ENCODE peak calls at places on chromosomes 5 and 9, in five cellular contexts. Q, U, O, V and Y are unnamed samples. For H3K36me3 and H3K9me3, the result is how much of the 10 kb centered on the place peaks cover.

GRCh38 chr5:131109540-131110255 is 55.4 kb downstream of the HINT1 start:
- DNase-seq in Q (peak), U (peak), O (peak), V (no peak), Y (no peak)

GRCh38 chr5:175897285-175897684 is 25.9 kb downstream of the CPLX2 start:
- DNase-seq in Q (no peak), U (no peak), O (no peak), V (no peak), Y (no peak)

GRCh38 chr5:8842906-8843590 is 702.8 kb downstream of the SEMA5A start:
- DNase-seq in Q (peak), U (no peak), O (no peak), V (no peak), Y (no peak)

GRCh38 chr5:56432326-56432725 is 199.2 kb upstream of the ANKRD55 start:
- DNase-seq in Q (no peak), U (no peak), O (no peak), V (no peak), Y (no peak)

GRCh38 chr9:81113408-81114124 is 575.8 kb downstream of the TLE1 start:
- DNase-seq in Q (no peak), U (peak), O (no peak), V (no peak), Y (no peak)

GRCh38 chr5:134456825-134457224 is 45.1 kb upstream of the CDKN2AIPNL start:
- DNase-seq in Q (no peak), U (no peak), O (no peak), V (no peak), Y (no peak)

GRCh38 chr5:132226516-132227234 is 978 bp downstream of the P4HA2 start:
- DNase-seq in Q (no peak), U (no peak), O (no peak), V (peak), Y (no peak)

GRCh38 chr5:175746851-175747250 is 89.0 kb downstream of the HRH2 start:
- DNase-seq in Q (peak), U (no peak), O (peak), V (no peak), Y (no peak)

GRCh38 chr9:134338394-134339182 is 12.3 kb downstream of the RXRA start:
- DNase-seq in Q (peak), U (no peak), O (no peak), V (no peak), Y (no peak)

GRCh38 chr9:114525505-114525904 is 20.2 kb upstream of the WHRN start:
- DNase-seq in Q (no peak), U (no peak), O (peak), V (no peak), Y (no peak)

GRCh38 chr9:135016876-135017275 is 70.6 kb upstream of the OLFM1 start:
- DNase-seq in Q (no peak), U (no peak), O (no peak), V (no peak), Y (no peak)

GRCh38 chr9:71295928-71296327 is 174.5 kb upstream of the TRPM3 start:
- DNase-seq in Q (no peak), U (no peak), O (no peak), V (no peak), Y (no peak)

GRCh38 chr5:83149671-83150070 is 72.3 kb downstream of the XRCC4 start:
- DNase-seq in Q (no peak), U (no peak), O (no peak), V (no peak), Y (no peak)

GRCh38 chr9:131578016-131578415 is 32.7 kb downstream of the PRRT1B start:
- DNase-seq in Q (no peak), U (no peak), O (no peak), V (no peak), Y (no peak)

GRCh38 chr9:35774907-35775635 is 16.3 kb upstream of the NPR2 start:
- DNase-seq in Q (no peak), U (no peak), O (no peak), V (peak), Y (no peak)

GRCh38 chr9:126681336-126681735 is 67.6 kb downstream of the LMX1B start:
- DNase-seq in Q (no peak), U (no peak), O (no peak), V (no peak), Y (no peak)

GRCh38 chr5:172334196-172334595 is 50.6 kb upstream of the UBTD2 start:
- DNase-seq in Q (no peak), U (no peak), O (no peak), V (no peak), Y (no peak)

GRCh38 chr5:160937570-160937969 is 85.6 kb upstream of the ATP10B start:
- DNase-seq in Q (no peak), U (no peak), O (no peak), V (no peak), Y (no peak)

GRCh38 chr5:163106098-163106497 is 331.3 kb upstream of the CCNG1 start:
- DNase-seq in Q (no peak), U (peak), O (no peak), V (no peak), Y (no peak)

GRCh38 chr5:157354825-157355224 is 88.9 kb downstream of the CYFIP2 start:
- DNase-seq in Q (peak), U (no peak), O (no peak), V (no peak), Y (no peak)

GRCh38 chr9:694499-695154 is 146.9 kb upstream of the DMRT1 start:
- DNase-seq in Q (no peak), U (no peak), O (no peak), V (no peak), Y (no peak)

GRCh38 chr9:90022474-90022873 is 417.7 kb downstream of the GADD45G start:
- DNase-seq in Q (no peak), U (no peak), O (no peak), V (no peak), Y (no peak)

GRCh38 chr9:12426198-12426864 is 266.9 kb upstream of the TYRP1 start:
- DNase-seq in Q (no peak), U (no peak), O (no peak), V (no peak), Y (no peak)

GRCh38 chr5:6825678-6826244 is 112.5 kb downstream of the TENT4A start:
- DNase-seq in Q (no peak), U (no peak), O (no peak), V (no peak), Y (no peak)

GRCh38 chr5:6829150-6829784 is 116.0 kb downstream of the TENT4A start:
- DNase-seq in Q (no peak), U (peak), O (no peak), V (no peak), Y (no peak)

GRCh38 chr5:6827815-6828214 is 114.6 kb downstream of the TENT4A start:
- DNase-seq in Q (no peak), U (peak), O (no peak), V (no peak), Y (no peak)

GRCh38 chr5:6823996-6824395 is 110.8 kb downstream of the TENT4A start:
- DNase-seq in Q (no peak), U (no peak), O (no peak), V (no peak), Y (no peak)

GRCh38 chr5:6826756-6827155 is 113.5 kb downstream of the TENT4A start:
- DNase-seq in Q (no peak), U (no peak), O (no peak), V (no peak), Y (no peak)
- H3K36me3 ChIP-seq in Q (under half), U (under half), O (under half), V (under half), Y (under half)

GRCh38 chr9:61674882-61675281 is 485.0 kb downstream of the SPATA31A7 start:
- DNase-seq in Q (no peak), U (no peak), O (no peak), V (no peak), Y (no peak)
- H3K9me3 ChIP-seq in Q (under half), U (under half), O (under half), V (under half), Y (under half)

GRCh38 chr5:32270946-32271345 is 41.8 kb downstream of the MTMR12 start:
- DNase-seq in Q (no peak), U (no peak), O (no peak), V (no peak), Y (no peak)

GRCh38 chr5:32272746-32273145 is 40.0 kb downstream of the MTMR12 start:
- DNase-seq in Q (no peak), U (no peak), O (no peak), V (no peak), Y (no peak)

GRCh38 chr5:32274548-32275420 is 38.0 kb downstream of the MTMR12 start:
- DNase-seq in Q (no peak), U (no peak), O (no peak), V (peak), Y (no peak)

GRCh38 chr5:32265902-32266301 is 46.8 kb downstream of the MTMR12 start:
- DNase-seq in Q (no peak), U (no peak), O (no peak), V (no peak), Y (no peak)

GRCh38 chr5:32270178-32270577 is 42.6 kb downstream of the MTMR12 start:
- DNase-seq in Q (no peak), U (no peak), O (no peak), V (no peak), Y (no peak)
- H3K36me3 ChIP-seq in Q (under half), U (under half), O (under half), V (half or more), Y (half or more)

GRCh38 chr5:44160443-44160842 is 228.8 kb downstream of the FGF10 start:
- DNase-seq in Q (no peak), U (no peak), O (no peak), V (no peak), Y (no peak)
- H3K9me3 ChIP-seq in Q (under half), U (under half), O (under half), V (under half), Y (under half)

DNA sequence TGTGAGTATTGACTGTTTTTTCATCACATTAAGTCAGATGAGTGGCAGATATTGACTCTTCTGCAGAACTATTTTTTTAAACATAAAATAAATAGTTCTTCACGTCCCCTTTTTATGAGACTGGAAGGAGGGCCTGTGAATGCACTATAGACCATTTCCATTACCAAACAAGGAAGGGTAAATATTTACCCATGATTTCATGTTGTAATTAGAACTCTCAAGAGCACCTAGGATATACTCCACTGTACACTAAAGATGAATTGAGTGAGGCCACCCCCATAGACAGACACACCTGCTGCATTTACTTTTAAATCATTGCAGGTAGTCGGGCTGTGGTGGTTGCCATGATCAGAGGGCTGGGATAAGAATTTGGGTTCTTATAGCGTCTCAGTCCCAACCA is 22.6 kb downstream of the SLC36A1 start:
- DNase-seq in Q (no peak), U (no peak), O (no peak), V (no peak), Y (no peak)
- H3K36me3 ChIP-seq in Q (under half), U (under half), O (under half), V (half or more), Y (under half)

DNA sequence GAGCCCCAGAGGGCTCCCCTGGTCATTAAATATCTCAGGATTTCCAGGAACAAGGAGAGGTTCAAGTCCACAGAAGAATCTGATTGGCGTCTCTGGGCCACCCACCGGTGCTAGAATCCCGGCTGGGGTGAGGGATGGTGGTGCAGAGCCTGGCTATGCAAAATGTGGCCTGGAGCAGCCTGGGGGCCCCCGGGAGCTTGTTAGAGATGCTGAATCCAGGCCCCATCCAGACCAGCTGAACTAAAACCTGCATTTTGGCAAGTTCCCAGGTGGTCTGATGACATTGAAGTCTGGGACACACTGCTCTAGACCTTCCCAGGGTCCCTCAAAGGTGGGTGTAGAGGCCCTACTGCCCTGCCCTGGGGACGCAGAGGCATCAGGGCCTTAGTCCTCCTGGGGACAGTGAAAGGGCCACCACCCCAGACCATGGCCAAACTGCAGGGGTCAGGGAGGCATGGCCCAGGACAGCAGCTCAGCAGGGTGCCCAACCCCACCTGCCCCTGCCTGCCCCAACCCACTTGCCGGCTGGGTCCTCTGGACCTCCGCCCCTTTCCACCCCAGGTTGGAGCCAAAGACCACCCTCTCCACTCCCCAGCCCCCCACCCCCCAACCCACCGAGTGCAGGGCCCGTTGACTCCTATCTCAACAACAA is 34.7 kb downstream of the ADAMTS2 start:
- DNase-seq in Q (no peak), U (no peak), O (no peak), V (no peak), Y (no peak)
- H3K9me3 ChIP-seq in Q (under half), U (under half), O (under half), V (under half), Y (under half)

GRCh38 chr5:179129607-179130071 is 69.5 kb downstream of the ZNF354C start:
- DNase-seq in Q (no peak), U (peak), O (no peak), V (no peak), Y (no peak)
- H3K36me3 ChIP-seq in Q (under half), U (under half), O (under half), V (under half), Y (under half)

GRCh38 chr9:113057193-113057592 is 669 bp upstream of the ZFP37 start:
- DNase-seq in Q (no peak), U (no peak), O (no peak), V (no peak), Y (no peak)
- H3K9me3 ChIP-seq in Q (under half), U (under half), O (under half), V (under half), Y (under half)